ENCODE peak calls at places on chromosomes 11 and 22, in nine cellular contexts. B is lower lobe of right lung; U is stimulated activated naive CD8-positive, alpha-beta T cell treated with anti-CD3 and anti-CD28 coated beads, Interleukin-15, amount 100 ng/mL, for 72 hours; A is cortex of kidney; G is endothelial cell of umbilical vein; Q is aorta; V is activated CD4-positive, alpha-beta T cell treated with anti-CD3 and anti-CD28 coated beads for 48 hours; I is activated CD4-positive, CD25-positive, alpha-beta regulatory T cell; W is dermis blood vessel endothelial cell. F is an unnamed sample.

GRCh38 chr11:1878134-1879031 is 13.3 kb downstream of the PRR33 start:
- DNase-seq in B (peak; percentile 37), U (peak; percentile 10), A (no peak), G (no peak), Q (peak; percentile 72), V (peak; percentile 2), I (no peak), W (no peak), F (no peak)

GRCh38 chr11:96204366-96204659 is 138.7 kb downstream of the MAML2 start:
- DNase-seq in B (no peak), U (no peak), A (no peak), G (no peak), Q (no peak), V (no peak), I (no peak), W (no peak), F (no peak)

GRCh38 chr11:20363500-20364411 is at the start of gene HTATIP2:
- DNase-seq in B (peak; percentile 81), U (peak; percentile 70), A (no peak), G (peak; percentile 69), Q (peak; percentile 91), V (peak; percentile 83), I (peak; percentile 50), W (peak; percentile 51), F (peak; percentile 71)

GRCh38 chr22:48358886-48359612 is 1468.6 kb downstream of the BRD1 start:
- DNase-seq in B (no peak), U (no peak), A (no peak), G (no peak), Q (peak; percentile 70), V (no peak), I (no peak), W (no peak), F (no peak)

GRCh38 chr22:33579448-33580093 is 340.7 kb downstream of the LARGE1 start:
- DNase-seq in B (no peak), U (peak; percentile 31), A (no peak), G (no peak), Q (no peak), V (peak; percentile 60), I (no peak), W (peak; percentile 23), F (peak; percentile 13)

GRCh38 chr22:42562684-42563083 is 8.9 kb downstream of the SERHL2 start:
- DNase-seq in B (no peak), U (no peak), A (no peak), G (no peak), Q (peak; percentile 46), V (no peak), I (no peak), W (no peak), F (no peak)

GRCh38 chr11:36818410-36818809 is 220.4 kb upstream of the RAG2 start:
- DNase-seq in B (no peak), U (no peak), A (no peak), G (no peak), Q (no peak), V (peak; percentile 3), I (no peak), W (no peak), F (no peak)

GRCh38 chr22:40325315-40325714 is 21.0 kb upstream of the ADSL start:
- DNase-seq in B (no peak), U (peak; percentile 84), A (no peak), G (no peak), Q (no peak), V (peak; percentile 78), I (no peak), W (no peak), F (peak; percentile 74)

GRCh38 chr22:46105494-46106278 is 44.6 kb upstream of the PPARA start:
- DNase-seq in B (no peak), U (no peak), A (no peak), G (no peak), Q (no peak), V (no peak), I (no peak), W (no peak), F (no peak)

GRCh38 chr22:32354360-32355351 is 3.0 kb upstream of the RFPL3 start:
- DNase-seq in B (no peak), U (no peak), A (no peak), G (peak; percentile 90), Q (no peak), V (no peak), I (no peak), W (peak; percentile 96), F (no peak)

GRCh38 chr22:17501679-17502285 is 61.5 kb upstream of the SLC25A18 start:
- DNase-seq in B (no peak), U (peak; percentile 19), A (no peak), G (peak; percentile 79), Q (no peak), V (peak; percentile 15), I (no peak), W (peak; percentile 86), F (peak; percentile 5)

GRCh38 chr11:11155962-11156815 is 196.9 kb downstream of the CSNK2A3 start:
- DNase-seq in B (no peak), U (peak; percentile 57), A (no peak), G (no peak), Q (peak; percentile 57), V (peak; percentile 77), I (no peak), W (peak; percentile 19), F (no peak)

GRCh38 chr22:45531944-45532631 is 29.4 kb downstream of the FBLN1 start:
- DNase-seq in B (no peak), U (no peak), A (no peak), G (no peak), Q (no peak), V (no peak), I (no peak), W (no peak), F (no peak)

GRCh38 chr11:112564228-112564955 is 303.7 kb upstream of the PLET1 start:
- DNase-seq in B (no peak), U (no peak), A (no peak), G (no peak), Q (no peak), V (no peak), I (no peak), W (no peak), F (no peak)

GRCh38 chr11:21561589-21561988 is 631.3 kb upstream of the ANO5 start:
- DNase-seq in B (no peak), U (no peak), A (no peak), G (no peak), Q (no peak), V (no peak), I (no peak), W (no peak), F (no peak)

GRCh38 chr11:12294613-12295012 is 82.8 kb upstream of the PARVA start:
- DNase-seq in B (no peak), U (no peak), A (no peak), G (no peak), Q (no peak), V (no peak), I (no peak), W (no peak), F (no peak)

GRCh38 chr11:75565916-75566762 is 4.1 kb downstream of the SERPINH1 start:
- DNase-seq in B (no peak), U (no peak), A (no peak), G (no peak), Q (no peak), V (no peak), I (no peak), W (peak; percentile 30), F (no peak)

GRCh38 chr11:70038034-70038834 is 39.9 kb upstream of the ANO1 start:
- DNase-seq in B (no peak), U (no peak), A (no peak), G (no peak), Q (peak; percentile 9), V (no peak), I (no peak), W (no peak), F (no peak)

GRCh38 chr11:18527512-18527911 is 770 bp upstream of the TSG101 start:
- DNase-seq in B (no peak), U (no peak), A (no peak), G (peak; percentile 56), Q (no peak), V (no peak), I (no peak), W (peak; percentile 46), F (no peak)

GRCh38 chr11:32358729-32359128 is 76.6 kb downstream of the WT1 start:
- DNase-seq in B (no peak), U (no peak), A (no peak), G (no peak), Q (no peak), V (no peak), I (no peak), W (no peak), F (no peak)

GRCh38 chr11:64040684-64041267 is 5.0 kb downstream of the FLRT1 start:
- DNase-seq in B (no peak), U (no peak), A (no peak), G (no peak), Q (no peak), V (no peak), I (no peak), W (peak; percentile 17), F (no peak)

GRCh38 chr22:19984201-19984753 is 32.3 kb downstream of the ARVCF start:
- DNase-seq in B (no peak), U (no peak), A (no peak), G (peak; percentile 39), Q (peak; percentile 89), V (peak; percentile 40), I (no peak), W (peak; percentile 83), F (no peak)

GRCh38 chr11:114277637-114278341 is 18.4 kb upstream of the NNMT start:
- DNase-seq in B (no peak), U (no peak), A (no peak), G (no peak), Q (no peak), V (no peak), I (no peak), W (no peak), F (no peak)

GRCh38 chr11:113345978-113346377 is 31.6 kb downstream of the TTC12 start:
- DNase-seq in B (no peak), U (no peak), A (no peak), G (no peak), Q (no peak), V (no peak), I (no peak), W (no peak), F (no peak)

GRCh38 chr11:126277322-126277721 is 5.6 kb upstream of the TIRAP start:
- DNase-seq in B (no peak), U (no peak), A (no peak), G (no peak), Q (no peak), V (no peak), I (no peak), W (no peak), F (no peak)

F was measured in T-helper 2 cell treated with Interferon-gamma antibody and Interleukin-4, amounts not matched to agents 5 μg/mL and 100 μg/mL, for 36 hours.